ENCODE peak calls at places on chromosome 12, in five cellular contexts. J is A549, Y is HepG2, G is IMR-90, C is K562. P is an unnamed sample.

GRCh38 chr12:54329756-54330155 is 4.8 kb downstream of the COPZ1 start:
- DNase-seq in J (no peak), G (no peak), C (no peak), Y (peak), P (no peak)

GRCh38 chr12:76714415-76714814 is 49.5 kb upstream of the ZDHHC17 start:
- DNase-seq in G (no peak), Y (no peak), C (no peak), J (no peak), P (no peak)

GRCh38 chr12:104855599-104855998 is 102.5 kb downstream of the SLC41A2 start:
- DNase-seq in C (peak), G (no peak), J (no peak), Y (no peak), P (no peak)

GRCh38 chr12:8065991-8066594 is at the start of gene C3AR1:
- DNase-seq in J (no peak), G (peak), Y (no peak), C (peak), P (no peak)

GRCh38 chr12:112183591-112184021 is 58.2 kb downstream of the TRAFD1 start:
- DNase-seq in Y (no peak), J (no peak), G (no peak), C (no peak), P (no peak)

GRCh38 chr12:109464642-109465351 is 12.3 kb downstream of the KCTD10 start:
- DNase-seq in J (no peak), C (no peak), Y (no peak), G (no peak), P (no peak)

GRCh38 chr12:97778111-97778510 is 315.5 kb downstream of the RMST start:
- DNase-seq in J (no peak), Y (no peak), C (no peak), G (no peak), P (no peak)

GRCh38 chr12:30578426-30578825 is 117.2 kb downstream of the IPO8 start:
- DNase-seq in J (no peak), C (no peak), G (no peak), Y (no peak), P (no peak)

GRCh38 chr12:111024205-111024794 is 103.9 kb upstream of the MYL2 start:
- DNase-seq in C (peak), J (peak), G (peak), Y (peak), P (peak)

GRCh38 chr12:132178801-132179401 is 34.6 kb downstream of the NOC4L start:
- DNase-seq in J (peak), Y (no peak), C (no peak), G (no peak), P (no peak)

GRCh38 chr12:62520361-62520760 is 53.7 kb downstream of the MON2 start:
- DNase-seq in J (peak), C (no peak), Y (no peak), G (no peak), P (no peak)

GRCh38 chr12:64583395-64584172 is 26.7 kb upstream of the RASSF3 start:
- DNase-seq in G (peak), J (no peak), Y (no peak), C (no peak), P (no peak)

GRCh38 chr12:70243510-70244331 is 488 bp downstream of the CNOT2 start:
- DNase-seq in Y (peak), G (peak), J (peak), C (peak), P (peak)

GRCh38 chr12:56358836-56359532 is 923 bp downstream of the STAT2 start:
- DNase-seq in Y (no peak), J (no peak), G (peak), C (peak), P (no peak)

GRCh38 chr12:67069451-67070306 is 199.5 kb upstream of the CAND1 start:
- DNase-seq in Y (peak), J (peak), G (no peak), C (no peak), P (peak)

GRCh38 chr12:125674554-125674953 is 609.3 kb downstream of the AACS start:
- DNase-seq in C (no peak), J (no peak), G (no peak), Y (no peak), P (no peak)

GRCh38 chr12:32841061-32841460 is 55.5 kb downstream of the PKP2 start:
- DNase-seq in G (no peak), J (no peak), C (no peak), Y (no peak), P (no peak)

GRCh38 chr12:127272864-127273263 is 994.1 kb upstream of the TMEM132C start:
- DNase-seq in C (no peak), J (no peak), G (peak), Y (no peak), P (no peak)

GRCh38 chr12:47615711-47616110 is 90.1 kb downstream of the RPAP3 start:
- DNase-seq in C (peak), J (no peak), Y (no peak), G (no peak), P (no peak)

GRCh38 chr12:123532808-123533649 is 490 bp downstream of the RILPL1 start:
- DNase-seq in C (peak), J (peak), G (peak), Y (peak), P (peak)

GRCh38 chr12:104593482-104593881 is 136.7 kb downstream of the CHST11 start:
- DNase-seq in J (no peak), C (peak), G (no peak), Y (no peak), P (no peak)

GRCh38 chr12:85468356-85469157 is 188.5 kb downstream of the ALX1 start:
- DNase-seq in J (peak), G (peak), Y (peak), C (peak), P (peak)

GRCh38 chr12:3175238-3175637 is 98.1 kb downstream of the TSPAN9 start:
- DNase-seq in Y (no peak), G (no peak), J (no peak), C (no peak), P (no peak)

GRCh38 chr12:131454418-131455217 is 256.3 kb upstream of the SFSWAP start:
- DNase-seq in Y (peak), C (peak), J (peak), G (no peak), P (peak)

GRCh38 chr12:108804361-108804949 is 52.9 kb downstream of the SSH1 start:
- DNase-seq in J (no peak), C (no peak), Y (no peak), G (peak), P (no peak)

GRCh38 chr12:78431931-78432330 is 432.6 kb upstream of the SYT1 start:
- DNase-seq in J (no peak), C (no peak), G (peak), Y (no peak), P (no peak)

GRCh38 chr12:60042835-60043234 is 447.0 kb downstream of the SLC16A7 start:
- DNase-seq in C (no peak), J (no peak), G (no peak), Y (no peak), P (no peak)

GRCh38 chr12:53053223-53054111 is 3.6 kb downstream of the TNS2 start:
- DNase-seq in J (peak), Y (peak), G (no peak), C (peak), P (no peak)
- TF ChIP-seq BHLHE40 in J (no peak), Y (no peak), G (no peak), C (no peak), P (no peak)

GRCh38 chr12:115470526-115470925 is 786.6 kb upstream of the TBX3 start:
- DNase-seq in G (no peak), C (no peak), J (no peak), Y (no peak), P (no peak)
- TF ChIP-seq BHLHE40 in G (no peak), C (no peak), J (no peak), Y (no peak), P (no peak)

GRCh38 chr12:1913377-1914115 is 4.9 kb downstream of the CACNA2D4 start:
- DNase-seq in J (no peak), Y (no peak), G (no peak), C (no peak), P (peak)

GRCh38 chr12:1910468-1910867 is 8.0 kb downstream of the CACNA2D4 start:
- DNase-seq in Y (no peak), G (no peak), J (no peak), C (no peak), P (no peak)

GRCh38 chr12:1914116-1914911 is 4.1 kb downstream of the CACNA2D4 start:
- DNase-seq in Y (no peak), J (no peak), C (no peak), G (no peak), P (peak)

GRCh38 chr12:1912580-1913376 is 5.7 kb downstream of the CACNA2D4 start:
- DNase-seq in J (no peak), G (no peak), Y (no peak), C (no peak), P (peak)

GRCh38 chr12:1911598-1912575 is 6.6 kb downstream of the CACNA2D4 start:
- DNase-seq in G (no peak), C (no peak), Y (no peak), J (no peak), P (peak)
- TF ChIP-seq BHLHE40 in G (no peak), C (no peak), Y (no peak), J (no peak), P (no peak)

GRCh38 chr12:44582521-44582920 is 293.6 kb downstream of the NELL2 start:
- DNase-seq in G (no peak), Y (peak), J (no peak), C (no peak), P (no peak)
- TF ChIP-seq BHLHE40 in G (no peak), Y (no peak), J (no peak), C (no peak), P (no peak)

GRCh38 chr12:116670859-116671258 is 67.0 kb downstream of the SPRING1 start:
- DNase-seq in Y (no peak), C (no peak), G (no peak), J (no peak), P (no peak)
- TF ChIP-seq BHLHE40 in Y (no peak), C (no peak), G (no peak), J (no peak), P (no peak)

GRCh38 chr12:15393995-15394394 is 71.7 kb downstream of the PTPRO start:
- DNase-seq in Y (no peak), J (no peak), G (no peak), C (no peak), P (no peak)
- TF ChIP-seq BHLHE40 in Y (no peak), J (no peak), G (no peak), C (no peak), P (no peak)

GRCh38 chr12:100382327-100382726 is 25.5 kb downstream of the SLC17A8 start:
- DNase-seq in J (peak), Y (no peak), C (no peak), G (no peak), P (no peak)
- TF ChIP-seq BHLHE40 in J (no peak), Y (no peak), C (no peak), G (no peak), P (no peak)

DNA sequence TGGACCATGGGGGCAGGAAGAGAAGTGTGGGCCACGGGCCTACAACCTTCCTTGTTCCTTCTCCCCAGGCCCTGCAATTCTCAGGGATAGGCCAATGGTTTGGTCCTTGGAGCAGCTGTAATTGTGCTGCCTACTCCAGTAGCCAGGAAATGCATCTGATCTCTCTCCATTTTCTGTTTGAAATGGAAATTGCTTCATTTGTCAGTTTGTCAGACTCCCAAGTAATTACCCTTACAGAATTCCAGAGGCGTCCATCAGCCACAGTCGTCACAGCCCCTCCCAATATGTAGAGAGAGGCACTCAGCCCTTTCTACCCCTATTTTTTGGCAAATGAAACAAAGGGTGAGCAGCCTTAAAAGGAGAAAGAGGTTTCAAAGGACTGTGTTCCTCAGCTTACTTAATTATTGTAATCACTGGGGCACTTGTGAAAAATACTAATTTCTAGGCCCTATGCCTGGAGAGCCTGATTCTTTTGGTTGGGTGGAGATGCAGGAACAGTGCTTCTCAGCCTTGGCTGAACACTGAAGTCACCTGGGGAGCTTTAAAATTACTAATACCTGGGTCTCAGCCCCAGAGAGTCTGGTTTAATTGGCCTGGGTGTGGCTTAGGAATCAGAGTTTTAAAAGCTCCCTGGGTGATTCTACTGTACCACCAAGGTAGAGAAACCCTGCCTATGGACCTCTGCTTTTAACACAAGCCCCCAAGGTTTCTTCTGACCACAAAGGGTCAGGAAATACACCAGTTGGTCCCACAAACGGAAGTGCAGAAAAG is 189.9 kb downstream of the EMP1 start:
- DNase-seq in C (no peak), Y (no peak), J (no peak), G (no peak), P (no peak)
- TF ChIP-seq BHLHE40 in C (no peak), Y (no peak), J (no peak), G (no peak), P (no peak)

GRCh38 chr12:95574799-95575452 is 23.6 kb upstream of the USP44 start:
- DNase-seq in J (peak), Y (peak), C (peak), G (peak), P (peak)
- TF ChIP-seq BHLHE40 in J (no peak), Y (no peak), C (no peak), G (no peak), P (no peak)

P was measured in HEK293T.